ENCODE peak calls at places on chromosome 13, in seven cellular contexts. One of them, this sample, is unnamed.

GRCh38 chr13:80338781-80339577 is 1.9 kb downstream of the SPRY2 start:
- DNase-seq in foreskin fibroblast: peak; percentile 86
- DNase-seq in AG04450: peak; percentile 56
- DNase-seq in fibroblast of lung: peak; percentile 90
- DNase-seq in left lung: peak; percentile 81
- DNase-seq in tibial nerve: peak; percentile 63
- DNase-seq in thoracic aorta: peak; percentile 63
- DNase-seq in this sample: peak; percentile 66

GRCh38 chr13:98513837-98514236 is 63.1 kb downstream of the STK24 start:
- DNase-seq in foreskin fibroblast: no peak
- DNase-seq in AG04450: no peak
- DNase-seq in fibroblast of lung: no peak
- DNase-seq in left lung: no peak
- DNase-seq in tibial nerve: no peak
- DNase-seq in thoracic aorta: no peak
- DNase-seq in this sample: peak; percentile 67

GRCh38 chr13:40665061-40665753 is 1.2 kb downstream of the FOXO1 start:
- DNase-seq in foreskin fibroblast: peak; percentile 50
- DNase-seq in AG04450: no peak
- DNase-seq in fibroblast of lung: no peak
- DNase-seq in left lung: peak; percentile 56
- DNase-seq in tibial nerve: no peak
- DNase-seq in thoracic aorta: no peak
- DNase-seq in this sample: peak; percentile 43

GRCh38 chr13:31631071-31631470 is 108.3 kb upstream of the RXFP2 start:
- DNase-seq in foreskin fibroblast: peak; percentile 39
- DNase-seq in AG04450: no peak
- DNase-seq in fibroblast of lung: peak; percentile 18
- DNase-seq in left lung: no peak
- DNase-seq in tibial nerve: no peak
- DNase-seq in thoracic aorta: no peak
- DNase-seq in this sample: no peak

GRCh38 chr13:98581971-98582702 is 5.2 kb upstream of the STK24 start:
- DNase-seq in foreskin fibroblast: peak; percentile 90
- DNase-seq in AG04450: no peak
- DNase-seq in fibroblast of lung: peak; percentile 83
- DNase-seq in left lung: no peak
- DNase-seq in tibial nerve: no peak
- DNase-seq in thoracic aorta: no peak
- DNase-seq in this sample: peak; percentile 89

GRCh38 chr13:24923305-24923640 is 159.3 kb downstream of the RNF17 start:
- DNase-seq in foreskin fibroblast: peak; percentile 66
- DNase-seq in AG04450: peak; percentile 47
- DNase-seq in fibroblast of lung: peak; percentile 88
- DNase-seq in left lung: no peak
- DNase-seq in tibial nerve: peak; percentile 33
- DNase-seq in thoracic aorta: no peak
- DNase-seq in this sample: no peak

GRCh38 chr13:57631607-57632275 is at the start of gene PCDH17:
- DNase-seq in foreskin fibroblast: peak; percentile 9
- DNase-seq in AG04450: no peak
- DNase-seq in fibroblast of lung: peak; percentile 74
- DNase-seq in left lung: peak; percentile 40
- DNase-seq in tibial nerve: no peak
- DNase-seq in thoracic aorta: no peak
- DNase-seq in this sample: no peak

GRCh38 chr13:89375839-89376238 is 1704.7 kb downstream of the SLITRK5 start:
- DNase-seq in foreskin fibroblast: peak; percentile 2
- DNase-seq in AG04450: peak; percentile 55
- DNase-seq in fibroblast of lung: peak; percentile 79
- DNase-seq in left lung: no peak
- DNase-seq in tibial nerve: no peak
- DNase-seq in thoracic aorta: no peak
- DNase-seq in this sample: peak; percentile 57

GRCh38 chr13:73722120-73722519 is 412.1 kb downstream of the KLF12 start:
- DNase-seq in foreskin fibroblast: peak; percentile 59
- DNase-seq in AG04450: peak; percentile 8
- DNase-seq in fibroblast of lung: peak; percentile 86
- DNase-seq in left lung: no peak
- DNase-seq in tibial nerve: no peak
- DNase-seq in thoracic aorta: no peak
- DNase-seq in this sample: peak; percentile 92

GRCh38 chr13:23921451-23921888 is 24.2 kb upstream of the C1QTNF9B start:
- DNase-seq in foreskin fibroblast: peak; percentile 67
- DNase-seq in AG04450: peak; percentile 6
- DNase-seq in fibroblast of lung: peak; percentile 73
- DNase-seq in left lung: no peak
- DNase-seq in tibial nerve: peak; percentile 27
- DNase-seq in thoracic aorta: no peak
- DNase-seq in this sample: peak; percentile 72

GRCh38 chr13:112457081-112457480 is 80.9 kb downstream of the SPACA7 start:
- DNase-seq in foreskin fibroblast: no peak
- DNase-seq in AG04450: no peak
- DNase-seq in fibroblast of lung: no peak
- DNase-seq in left lung: no peak
- DNase-seq in tibial nerve: no peak
- DNase-seq in thoracic aorta: no peak
- DNase-seq in this sample: no peak

GRCh38 chr13:30394798-30395191 is 27.5 kb upstream of the UBE2L5 start:
- DNase-seq in foreskin fibroblast: no peak
- DNase-seq in AG04450: no peak
- DNase-seq in fibroblast of lung: no peak
- DNase-seq in left lung: no peak
- DNase-seq in tibial nerve: no peak
- DNase-seq in thoracic aorta: no peak
- DNase-seq in this sample: no peak

GRCh38 chr13:44403720-44404063 is 30.1 kb downstream of the SERP2 start:
- DNase-seq in foreskin fibroblast: no peak
- DNase-seq in AG04450: no peak
- DNase-seq in fibroblast of lung: no peak
- DNase-seq in left lung: no peak
- DNase-seq in tibial nerve: no peak
- DNase-seq in thoracic aorta: no peak
- DNase-seq in this sample: peak; percentile 30

GRCh38 chr13:40485611-40486517 is 180.6 kb downstream of the FOXO1 start:
- DNase-seq in foreskin fibroblast: no peak
- DNase-seq in AG04450: no peak
- DNase-seq in fibroblast of lung: no peak
- DNase-seq in left lung: no peak
- DNase-seq in tibial nerve: no peak
- DNase-seq in thoracic aorta: no peak
- DNase-seq in this sample: no peak

GRCh38 chr13:23372264-23372905 is 61.1 kb downstream of the SACS start:
- DNase-seq in foreskin fibroblast: peak; percentile 70
- DNase-seq in AG04450: no peak
- DNase-seq in fibroblast of lung: peak; percentile 80
- DNase-seq in left lung: no peak
- DNase-seq in tibial nerve: no peak
- DNase-seq in thoracic aorta: no peak
- DNase-seq in this sample: no peak

GRCh38 chr13:111506131-111506530 is 185.7 kb downstream of the TEX29 start:
- DNase-seq in foreskin fibroblast: no peak
- DNase-seq in AG04450: no peak
- DNase-seq in fibroblast of lung: no peak
- DNase-seq in left lung: no peak
- DNase-seq in tibial nerve: no peak
- DNase-seq in thoracic aorta: no peak
- DNase-seq in this sample: no peak

GRCh38 chr13:99218969-99219368 is 18.3 kb downstream of the UBAC2 start:
- DNase-seq in foreskin fibroblast: no peak
- DNase-seq in AG04450: no peak
- DNase-seq in fibroblast of lung: no peak
- DNase-seq in left lung: no peak
- DNase-seq in tibial nerve: no peak
- DNase-seq in thoracic aorta: no peak
- DNase-seq in this sample: no peak

GRCh38 chr13:76715621-76716020 is 170.6 kb downstream of the KCTD12 start:
- DNase-seq in foreskin fibroblast: peak; percentile 35
- DNase-seq in AG04450: no peak
- DNase-seq in fibroblast of lung: no peak
- DNase-seq in left lung: no peak
- DNase-seq in tibial nerve: no peak
- DNase-seq in thoracic aorta: no peak
- DNase-seq in this sample: no peak

GRCh38 chr13:23443878-23444277 is 10.4 kb upstream of the SACS start:
- DNase-seq in foreskin fibroblast: no peak
- DNase-seq in AG04450: no peak
- DNase-seq in fibroblast of lung: no peak
- DNase-seq in left lung: no peak
- DNase-seq in tibial nerve: no peak
- DNase-seq in thoracic aorta: no peak
- DNase-seq in this sample: no peak

GRCh38 chr13:47890146-47890814 is 110.8 kb downstream of the SUCLA2 start:
- DNase-seq in foreskin fibroblast: peak; percentile 28
- DNase-seq in AG04450: no peak
- DNase-seq in fibroblast of lung: no peak
- DNase-seq in left lung: no peak
- DNase-seq in tibial nerve: no peak
- DNase-seq in thoracic aorta: no peak
- DNase-seq in this sample: no peak

GRCh38 chr13:86729206-86729605 is 930.0 kb upstream of the SLITRK6 start:
- DNase-seq in foreskin fibroblast: no peak
- DNase-seq in AG04450: no peak
- DNase-seq in fibroblast of lung: no peak
- DNase-seq in left lung: no peak
- DNase-seq in tibial nerve: no peak
- DNase-seq in thoracic aorta: no peak
- DNase-seq in this sample: peak; percentile 1

GRCh38 chr13:86725105-86725504 is 925.9 kb upstream of the SLITRK6 start:
- DNase-seq in foreskin fibroblast: no peak
- DNase-seq in AG04450: no peak
- DNase-seq in fibroblast of lung: no peak
- DNase-seq in left lung: no peak
- DNase-seq in tibial nerve: no peak
- DNase-seq in thoracic aorta: no peak
- DNase-seq in this sample: no peak
- H3K4me3 ChIP-seq in foreskin fibroblast: no peak overlapping the region
- H3K4me3 ChIP-seq in AG04450: no peak overlapping the region
- H3K4me3 ChIP-seq in fibroblast of lung: no peak overlapping the region
- H3K4me3 ChIP-seq in left lung: no peak overlapping the region
- H3K4me3 ChIP-seq in tibial nerve: no peak overlapping the region
- H3K4me3 ChIP-seq in thoracic aorta: no peak overlapping the region
- H3K4me3 ChIP-seq in this sample: no peak overlapping the region

GRCh38 chr13:61685683-61686013 is 270.0 kb upstream of the PCDH20 start:
- DNase-seq in foreskin fibroblast: no peak
- DNase-seq in AG04450: no peak
- DNase-seq in fibroblast of lung: no peak
- DNase-seq in left lung: no peak
- DNase-seq in tibial nerve: no peak
- DNase-seq in thoracic aorta: no peak
- DNase-seq in this sample: peak; percentile 60
- TF ChIP-seq CTCF in foreskin fibroblast: no peak
- TF ChIP-seq CTCF in AG04450: no peak
- TF ChIP-seq CTCF in fibroblast of lung: no peak
- TF ChIP-seq CTCF in left lung: no peak
- TF ChIP-seq CTCF in tibial nerve: no peak
- TF ChIP-seq CTCF in thoracic aorta: no peak
- TF ChIP-seq CTCF in this sample: peak; percentile 66

DNA sequence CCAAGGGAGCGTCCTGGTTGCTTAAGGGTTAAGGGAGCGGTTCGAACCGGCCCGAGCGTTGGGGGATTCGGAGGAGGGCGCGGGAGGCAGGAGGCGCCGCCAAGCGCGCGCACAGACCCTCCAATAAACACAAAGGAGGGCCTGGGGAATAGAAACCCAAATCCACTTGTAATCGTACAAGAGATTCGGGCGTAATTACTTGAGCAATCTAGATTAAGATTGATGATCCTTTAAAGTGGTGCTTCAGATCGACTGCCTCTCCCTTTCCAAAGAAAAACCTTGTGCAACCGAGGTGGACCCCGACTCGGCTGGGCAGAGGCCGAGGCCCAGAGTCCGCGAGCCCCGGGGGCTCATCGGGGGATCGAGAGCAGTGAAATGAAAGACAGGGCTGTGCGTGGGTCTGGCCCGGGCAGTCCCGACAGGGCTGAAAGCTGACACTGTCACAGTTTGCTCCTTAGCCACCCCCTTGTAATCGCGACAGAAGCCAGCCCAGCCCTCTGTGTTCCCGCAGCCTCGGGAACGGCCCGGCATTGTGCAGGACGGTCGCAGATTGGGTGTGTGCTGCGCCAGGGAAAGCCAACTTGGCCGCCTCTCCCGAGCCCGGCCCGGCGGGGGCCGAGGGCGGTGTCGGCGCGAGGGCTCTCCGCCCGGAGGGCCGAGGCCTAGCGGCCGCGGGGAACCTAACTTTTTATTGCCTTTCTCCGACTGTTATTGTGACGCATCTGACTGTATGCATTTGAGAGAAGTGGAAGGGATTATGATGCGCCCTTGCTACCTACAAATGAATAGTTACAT is 5.6 kb downstream of the MAB21L1 start:
- DNase-seq in foreskin fibroblast: peak; percentile 87
- DNase-seq in AG04450: no peak
- DNase-seq in fibroblast of lung: peak; percentile 39
- DNase-seq in left lung: no peak
- DNase-seq in tibial nerve: peak; percentile 34
- DNase-seq in thoracic aorta: no peak
- DNase-seq in this sample: peak; percentile 8
- H3K4me3 ChIP-seq in foreskin fibroblast: peak overlapping the region; percentile 81
- H3K4me3 ChIP-seq in AG04450: peak overlapping the region; percentile 17
- H3K4me3 ChIP-seq in fibroblast of lung: peak overlapping the region; percentile 53
- H3K4me3 ChIP-seq in left lung: peak overlapping the region; percentile 14
- H3K4me3 ChIP-seq in tibial nerve: peak overlapping the region; percentile 29
- H3K4me3 ChIP-seq in thoracic aorta: peak overlapping the region; percentile 69
- H3K4me3 ChIP-seq in this sample: peak overlapping the region; percentile 34

GRCh38 chr13:36820222-36820621 is 1.2 kb downstream of the RFXAP start:
- DNase-seq in foreskin fibroblast: no peak
- DNase-seq in AG04450: no peak
- DNase-seq in fibroblast of lung: no peak
- DNase-seq in left lung: no peak
- DNase-seq in tibial nerve: no peak
- DNase-seq in thoracic aorta: no peak
- DNase-seq in this sample: no peak

GRCh38 chr13:36819064-36819810 is at the start of gene RFXAP:
- DNase-seq in foreskin fibroblast: peak; percentile 95
- DNase-seq in AG04450: peak; percentile 66
- DNase-seq in fibroblast of lung: peak; percentile 73
- DNase-seq in left lung: peak; percentile 91
- DNase-seq in tibial nerve: peak; percentile 74
- DNase-seq in thoracic aorta: peak; percentile 41
- DNase-seq in this sample: peak; percentile 83

GRCh38 chr13:36818483-36819063 is 449 bp upstream of the RFXAP start:
- DNase-seq in foreskin fibroblast: peak; percentile 8
- DNase-seq in AG04450: no peak
- DNase-seq in fibroblast of lung: no peak
- DNase-seq in left lung: no peak
- DNase-seq in tibial nerve: peak; percentile 5
- DNase-seq in thoracic aorta: no peak
- DNase-seq in this sample: no peak

GRCh38 chr13:36819811-36820140 is 754 bp downstream of the RFXAP start:
- DNase-seq in foreskin fibroblast: peak; percentile 50
- DNase-seq in AG04450: no peak
- DNase-seq in fibroblast of lung: peak; percentile 48
- DNase-seq in left lung: no peak
- DNase-seq in tibial nerve: no peak
- DNase-seq in thoracic aorta: no peak
- DNase-seq in this sample: peak; percentile 20

DNA sequence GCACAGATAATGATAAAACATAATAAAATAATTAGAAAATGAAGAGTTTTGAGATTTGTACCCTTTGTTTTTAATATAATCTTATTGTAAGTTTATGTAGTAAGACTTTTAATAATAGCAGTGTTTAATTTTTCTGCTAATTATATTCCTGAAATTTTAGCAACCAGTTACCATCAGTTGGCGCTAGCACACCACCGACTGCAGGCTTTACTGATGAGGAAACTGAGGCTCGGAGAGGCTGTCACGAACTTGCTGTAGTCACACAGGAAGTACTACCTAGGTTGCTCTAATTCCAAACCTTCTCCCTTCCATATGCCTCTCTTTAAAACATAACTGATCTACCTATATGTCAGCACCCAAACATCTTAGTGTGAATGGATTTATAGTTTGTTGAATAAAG is 1.0 kb upstream of the RFXAP start:
- DNase-seq in foreskin fibroblast: no peak
- DNase-seq in AG04450: no peak
- DNase-seq in fibroblast of lung: no peak
- DNase-seq in left lung: no peak
- DNase-seq in tibial nerve: no peak
- DNase-seq in thoracic aorta: no peak
- DNase-seq in this sample: no peak
- TF ChIP-seq CTCF in foreskin fibroblast: no peak
- TF ChIP-seq CTCF in AG04450: no peak
- TF ChIP-seq CTCF in fibroblast of lung: no peak
- TF ChIP-seq CTCF in left lung: no peak
- TF ChIP-seq CTCF in tibial nerve: no peak
- TF ChIP-seq CTCF in thoracic aorta: no peak
- TF ChIP-seq CTCF in this sample: no peak